ENCODE peak calls at places on chromosomes 13 and 19, in seven cellular contexts. R, B, J, O, L, U and C are unnamed samples.

GRCh38 chr13:111623170-111623569 is 302.7 kb downstream of the TEX29 start:
- DNase-seq in L (no peak), U (no peak), O (no peak), J (no peak), B (no peak), R (no peak), C (no peak)

GRCh38 chr13:42354246-42355117 is 82.5 kb downstream of the AKAP11 start:
- DNase-seq in J (no peak), L (no peak), R (no peak), B (peak; percentile 36), O (peak; percentile 58), U (peak; percentile 39), C (peak; percentile 34)

GRCh38 chr19:31538879-31539278 is 189.6 kb upstream of the TSHZ3 start:
- DNase-seq in B (no peak), U (no peak), R (no peak), J (no peak), O (no peak), L (no peak), C (no peak)

GRCh38 chr19:46271488-46272197 is 25.2 kb upstream of the HIF3A start:
- DNase-seq in J (no peak), L (no peak), R (no peak), U (peak; percentile 78), O (peak; percentile 17), B (no peak), C (peak; percentile 17)

GRCh38 chr13:114019367-114019766 is 45.5 kb upstream of the C13orf46 start:
- DNase-seq in L (no peak), B (peak; percentile 64), O (peak; percentile 49), R (no peak), J (no peak), U (peak; percentile 9), C (peak; percentile 55)

GRCh38 chr19:341386-342127 is 3.0 kb downstream of the MIER2 start:
- DNase-seq in B (no peak), O (no peak), J (no peak), L (no peak), R (no peak), U (no peak), C (no peak)

GRCh38 chr13:27853345-27853744 is 61.1 kb downstream of the GSX1 start:
- DNase-seq in O (no peak), B (no peak), L (no peak), U (no peak), R (no peak), J (no peak), C (no peak)

GRCh38 chr13:30256713-30257432 is 50.5 kb downstream of the KATNAL1 start:
- DNase-seq in L (no peak), B (no peak), J (no peak), O (no peak), U (peak; percentile 6), R (no peak), C (no peak)

GRCh38 chr19:3983936-3984583 is 1.2 kb downstream of the EEF2 start:
- DNase-seq in O (peak; percentile 19), B (peak; percentile 34), R (no peak), U (no peak), J (peak; percentile 83), L (no peak), C (no peak)

GRCh38 chr19:29675650-29676186 is 10.5 kb downstream of the PLEKHF1 start:
- DNase-seq in B (no peak), L (no peak), J (no peak), R (no peak), U (no peak), O (no peak), C (no peak)

GRCh38 chr13:49627831-49628652 is at the start of gene ARL11:
- DNase-seq in O (peak; percentile 48), L (no peak), B (peak; percentile 77), R (no peak), J (peak; percentile 75), U (no peak), C (peak; percentile 63)

GRCh38 chr13:32791545-32792172 is 205.4 kb downstream of the PDS5B start:
- DNase-seq in B (peak; percentile 37), J (no peak), L (no peak), U (peak; percentile 20), O (no peak), R (no peak), C (peak; percentile 17)

GRCh38 chr13:99206873-99207272 is 6.2 kb downstream of the UBAC2 start:
- DNase-seq in J (no peak), B (no peak), L (no peak), O (no peak), R (no peak), U (no peak), C (no peak)

GRCh38 chr13:41554626-41555386 is 97.5 kb downstream of the RGCC start:
- DNase-seq in J (no peak), B (peak; percentile 44), L (no peak), U (no peak), R (no peak), O (peak; percentile 31), C (no peak)

GRCh38 chr19:15260939-15261338 is 28.7 kb upstream of the EPHX3 start:
- DNase-seq in R (no peak), B (no peak), L (no peak), U (no peak), O (no peak), J (no peak), C (no peak)

GRCh38 chr19:23283925-23284324 is 33.7 kb upstream of the ZNF724 start:
- DNase-seq in B (peak; percentile 67), R (no peak), L (peak; percentile 26), J (no peak), O (peak; percentile 66), U (peak; percentile 53), C (peak; percentile 65)

GRCh38 chr19:17778621-17779280 is 16.2 kb upstream of the B3GNT3 start:
- DNase-seq in O (no peak), J (no peak), R (no peak), U (no peak), B (no peak), L (no peak), C (no peak)

GRCh38 chr19:6740589-6741348 is 1.3 kb downstream of the TRIP10 start:
- DNase-seq in R (no peak), J (peak; percentile 83), O (peak; percentile 22), L (no peak), B (peak; percentile 47), U (peak; percentile 76), C (no peak)

GRCh38 chr19:1621574-1621973 is 16.3 kb upstream of the UQCR11 start:
- DNase-seq in L (no peak), U (no peak), R (no peak), O (no peak), B (no peak), J (peak; percentile 35), C (no peak)

GRCh38 chr19:51094696-51095279 is 12.1 kb upstream of the KLK14 start:
- DNase-seq in U (peak; percentile 9), R (no peak), B (peak; percentile 50), O (peak; percentile 32), J (no peak), L (no peak), C (peak; percentile 25)

GRCh38 chr19:5563941-5564612 is 3.7 kb downstream of the TINCR start:
- DNase-seq in B (no peak), O (no peak), U (peak; percentile 63), L (no peak), J (no peak), R (no peak), C (no peak)

GRCh38 chr13:29922281-29922821 is 71.9 kb upstream of the UBL3 start:
- DNase-seq in J (no peak), B (no peak), R (no peak), L (no peak), O (no peak), U (peak; percentile 60), C (no peak)

GRCh38 chr19:57324992-57325391 is 4.7 kb downstream of the ZNF543 start:
- DNase-seq in J (no peak), B (no peak), R (no peak), O (no peak), L (no peak), U (no peak), C (no peak)

GRCh38 chr19:42596391-42597071 is 1.8 kb upstream of the CEACAM8 start:
- DNase-seq in L (peak; percentile 4), O (peak; percentile 41), B (peak; percentile 61), R (no peak), U (peak; percentile 25), J (no peak), C (peak; percentile 29)

GRCh38 chr19:40191836-40192646 is 815 bp downstream of the MAP3K10 start:
- DNase-seq in J (peak; percentile 68), O (peak; percentile 17), B (peak; percentile 39), R (no peak), U (peak; percentile 38), L (no peak), C (peak; percentile 18)

GRCh38 chr19:1446713-1447564 is 3.0 kb upstream of the APC2 start:
- DNase-seq in R (no peak), J (no peak), U (no peak), O (no peak), L (no peak), B (peak; percentile 41), C (no peak)

GRCh38 chr13:113776231-113777125 is 17.5 kb downstream of the TMEM255B start:
- DNase-seq in B (no peak), L (no peak), U (no peak), J (peak; percentile 45), R (no peak), O (no peak), C (no peak)